ENCODE peak calls at places on chromosomes 13 and 19, in four cellular contexts. G, E, A and T are unnamed samples.

GRCh38 chr13:34655554-34655953 is 286.5 kb upstream of the NBEA start:
- DNase-seq in G (no peak), E (no peak), A (no peak), T (no peak)

GRCh38 chr19:8039231-8039630 is 13.3 kb upstream of the CCL25 start:
- DNase-seq in G (no peak), E (no peak), A (no peak), T (no peak)

GRCh38 chr13:44760434-44760833 is 184.3 kb upstream of the TSC22D1 start:
- DNase-seq in G (peak; percentile 50), E (no peak), A (no peak), T (no peak)

GRCh38 chr13:49466240-49466914 is 22.3 kb downstream of the SETDB2 start:
- DNase-seq in G (no peak), E (no peak), A (no peak), T (no peak)

GRCh38 chr19:47435883-47436417 is 16.6 kb upstream of the MEIS3 start:
- DNase-seq in G (no peak), E (no peak), A (no peak), T (no peak)

GRCh38 chr13:76822691-76823267 is 63.4 kb downstream of the KCTD12 start:
- DNase-seq in G (peak; percentile 51), E (peak; percentile 10), A (no peak), T (no peak)

GRCh38 chr13:112709825-112710783 is 20.3 kb downstream of the ATP11A start:
- DNase-seq in G (no peak), E (no peak), A (no peak), T (no peak)

GRCh38 chr13:40438999-40439797 is 227.2 kb downstream of the FOXO1 start:
- DNase-seq in G (no peak), E (no peak), A (no peak), T (no peak)

GRCh38 chr13:47499358-47500150 is 501.5 kb downstream of the SUCLA2 start:
- DNase-seq in G (peak; percentile 82), E (no peak), A (no peak), T (no peak)

GRCh38 chr13:27199691-27200090 is 28.1 kb upstream of the USP12 start:
- DNase-seq in G (no peak), E (no peak), A (no peak), T (no peak)

GRCh38 chr13:20230913-20231838 is 943 bp downstream of the GJB6 start:
- DNase-seq in G (no peak), E (no peak), A (no peak), T (no peak)

GRCh38 chr13:41311607-41312500 is 787 bp downstream of the NAA16 start:
- DNase-seq in G (peak; percentile 36), E (peak; percentile 6), A (peak; percentile 8), T (peak; percentile 28)

GRCh38 chr19:47618771-47619170 is 9.8 kb downstream of the BICRA start:
- DNase-seq in G (no peak), E (no peak), A (no peak), T (no peak)

GRCh38 chr13:48531416-48532145 is 1.3 kb downstream of the RCBTB2 start:
- DNase-seq in G (peak; percentile 1), E (no peak), A (no peak), T (no peak)

GRCh38 chr13:37546087-37546486 is 52.5 kb downstream of the POSTN start:
- DNase-seq in G (no peak), E (no peak), A (no peak), T (no peak)

GRCh38 chr13:57627663-57628062 is 3.9 kb upstream of the PCDH17 start:
- DNase-seq in G (peak; percentile 10), E (peak; percentile 20), A (no peak), T (no peak)

GRCh38 chr13:71874490-71874889 is 7.5 kb upstream of the DACH1 start:
- DNase-seq in G (no peak), E (no peak), A (no peak), T (no peak)

GRCh38 chr13:77981191-77981925 is 62.7 kb upstream of the EDNRB start:
- DNase-seq in G (peak; percentile 44), E (no peak), A (no peak), T (no peak)

GRCh38 chr19:4559569-4559968 is at the start of gene SEMA6B:
- DNase-seq in G (no peak), E (no peak), A (no peak), T (no peak)

GRCh38 chr19:38049105-38049649 is 142.2 kb downstream of the SIPA1L3 start:
- DNase-seq in G (no peak), E (no peak), A (no peak), T (no peak)

GRCh38 chr13:35512271-35512920 is 35.9 kb upstream of the MAB21L1 start:
- DNase-seq in G (peak; percentile 84), E (no peak), A (no peak), T (no peak)

GRCh38 chr19:14434157-14434501 is 1.0 kb downstream of the PKN1 start:
- DNase-seq in G (no peak), E (no peak), A (no peak), T (no peak)

GRCh38 chr13:73168226-73168992 is 109.6 kb downstream of the KLF5 start:
- DNase-seq in G (peak; percentile 91), E (no peak), A (no peak), T (no peak)

GRCh38 chr13:94444826-94445225 is 34.7 kb downstream of the DCT start:
- DNase-seq in G (no peak), E (no peak), A (no peak), T (no peak)

GRCh38 chr13:98478134-98479129 is 98.5 kb downstream of the STK24 start:
- DNase-seq in G (no peak), E (no peak), A (no peak), T (no peak)

GRCh38 chr19:29671393-29672076 is 6.3 kb downstream of the PLEKHF1 start:
- DNase-seq in G (peak; percentile 92), E (peak; percentile 56), A (peak; percentile 39), T (no peak)

GRCh38 chr19:29083863-29084262 is 129.1 kb downstream of the UQCRFS1 start:
- DNase-seq in G (no peak), E (no peak), A (no peak), T (no peak)

GRCh38 chr19:18500820-18501219 is 21.1 kb downstream of the ELL start:
- DNase-seq in G (no peak), E (no peak), A (peak; percentile 70), T (no peak)

GRCh38 chr13:30133554-30133912 is 173.8 kb downstream of the KATNAL1 start:
- DNase-seq in G (no peak), E (no peak), A (no peak), T (no peak)

GRCh38 chr13:26377038-26377437 is 123.1 kb downstream of the CDK8 start:
- DNase-seq in G (peak; percentile 11), E (peak; percentile 20), A (no peak), T (no peak)

GRCh38 chr13:45784755-45785675 is 66.5 kb downstream of the SIAH3 start:
- DNase-seq in G (peak; percentile 43), E (no peak), A (no peak), T (no peak)

GRCh38 chr13:79056706-79057105 is 349.3 kb downstream of the RBM26 start:
- DNase-seq in G (no peak), E (no peak), A (no peak), T (no peak)
- TF ChIP-seq CTCF in G (no peak), E (peak; percentile 10), A (no peak), T (no peak)

DNA sequence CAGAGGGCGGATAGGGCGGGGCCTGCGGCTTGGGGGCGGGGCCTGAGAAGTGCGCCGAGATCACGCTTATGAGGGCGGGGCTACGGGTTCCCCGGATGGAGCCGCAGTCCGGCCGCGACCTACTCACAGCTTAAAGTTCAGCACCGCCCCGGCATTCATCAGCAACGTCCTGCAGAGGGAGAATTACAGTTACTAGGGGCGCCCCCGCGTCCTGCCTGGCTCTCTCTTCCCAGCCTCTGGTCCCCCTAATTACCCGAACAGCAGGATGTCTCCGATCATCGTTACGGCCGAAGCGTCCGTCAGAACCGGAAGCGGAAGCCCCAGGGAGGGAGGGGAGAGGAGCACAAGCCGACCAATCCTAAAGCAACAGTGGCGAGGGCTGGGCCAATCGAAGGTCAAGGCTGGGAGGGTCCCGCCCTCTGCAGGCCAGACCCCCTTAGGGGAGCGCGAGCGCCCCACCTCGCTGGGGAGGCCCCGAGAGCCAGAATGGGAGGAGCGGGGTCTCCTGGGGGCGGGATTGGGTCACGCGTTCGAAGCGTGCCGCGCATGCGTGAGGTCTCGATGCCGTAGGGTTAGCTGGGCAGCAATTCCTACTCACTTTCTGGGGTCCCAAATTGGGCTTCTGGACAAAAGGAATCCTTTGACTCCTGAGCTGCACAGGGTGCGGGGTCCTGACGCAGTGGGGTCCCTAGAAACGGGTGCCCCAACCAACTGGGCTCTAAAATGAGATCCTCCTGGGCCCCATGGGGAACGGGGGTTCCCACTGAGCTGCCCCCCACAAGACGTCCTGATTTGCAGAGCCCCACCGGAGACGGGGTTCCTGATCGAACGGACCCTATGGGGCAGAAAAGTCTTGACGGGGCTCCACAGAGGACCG is at the start of gene SMIM7:
- DNase-seq in G (peak; percentile 97), E (peak; percentile 97), A (peak; percentile 90), T (peak; percentile 92)
- TF ChIP-seq CTCF in G (peak; percentile 58), E (peak; percentile 26), A (no peak), T (no peak)

GRCh38 chr19:17391371-17392151 is 2.4 kb downstream of the CCDC194 start:
- DNase-seq in G (no peak), E (no peak), A (no peak), T (no peak)
- TF ChIP-seq CTCF in G (no peak), E (no peak), A (peak; percentile 11), T (no peak)

GRCh38 chr19:6354098-6354674 is 7.1 kb upstream of the CLPP start:
- DNase-seq in G (no peak), E (no peak), A (no peak), T (no peak)
- TF ChIP-seq CTCF in G (peak; percentile 62), E (peak; percentile 55), A (peak; percentile 41), T (peak; percentile 39)

DNA sequence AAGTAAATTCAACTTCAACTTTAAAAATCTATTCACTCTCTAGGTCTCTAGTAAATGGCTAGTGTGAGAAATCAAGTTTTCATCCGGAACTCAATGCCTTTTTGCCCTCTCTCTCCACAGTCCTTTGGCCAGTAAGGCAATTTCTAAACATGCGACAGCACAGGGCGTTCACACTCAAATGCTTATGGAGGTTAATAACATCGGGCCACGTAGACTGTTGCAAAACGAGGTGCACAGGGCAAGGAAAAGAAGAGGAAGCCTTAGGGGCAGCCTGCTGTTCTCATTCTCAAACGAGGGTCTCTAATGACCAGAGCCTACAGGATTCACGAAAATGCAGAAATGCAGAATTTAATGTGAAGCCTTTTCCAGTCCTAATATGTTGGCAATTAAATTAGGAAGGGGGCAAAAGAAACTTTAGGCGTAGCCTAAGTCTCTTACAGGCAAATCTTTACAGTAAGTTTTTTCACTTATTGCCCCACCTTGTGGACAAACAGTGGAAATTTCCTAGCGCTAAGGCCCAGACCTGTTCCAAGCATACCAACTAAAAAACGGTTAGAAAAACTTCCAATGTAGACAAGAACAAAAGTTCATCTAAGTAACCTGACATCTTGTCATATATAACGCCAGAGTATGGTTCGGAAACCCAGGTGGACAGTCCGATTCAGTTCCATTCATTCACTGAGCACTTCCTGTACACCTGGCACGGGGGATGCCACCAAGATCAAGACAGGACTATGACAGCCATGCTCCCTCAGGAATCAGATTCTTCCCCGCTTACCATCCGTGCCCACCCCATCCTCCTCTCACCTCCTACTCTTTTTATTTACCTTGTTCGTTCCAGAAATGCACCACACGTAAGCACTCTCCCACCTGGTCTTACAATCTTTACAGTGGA is 5.1 kb downstream of the ZAR1L start:
- DNase-seq in G (peak; percentile 38), E (peak; percentile 49), A (no peak), T (no peak)
- TF ChIP-seq CTCF in G (peak; percentile 77), E (peak; percentile 63), A (peak; percentile 86), T (peak; percentile 85)

DNA sequence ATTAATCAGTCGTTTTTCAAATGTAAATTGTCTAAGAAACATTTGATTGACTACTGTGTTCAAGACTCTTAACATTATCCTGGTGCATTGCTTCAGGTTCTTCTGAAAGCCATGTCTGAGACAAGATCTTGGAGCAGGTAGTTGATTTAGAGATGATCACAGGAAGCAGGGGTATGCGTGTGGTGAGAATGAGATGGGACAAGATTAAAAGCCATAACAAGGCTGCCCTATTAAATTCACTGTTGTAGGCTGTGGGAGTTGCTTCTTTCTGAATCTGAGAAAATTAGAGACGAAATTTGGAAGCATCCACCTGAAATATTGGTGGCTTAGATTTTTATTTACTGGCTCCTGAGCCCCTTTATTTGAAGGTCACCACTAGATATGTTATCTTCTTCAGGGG is 687.4 kb upstream of the SLITRK6 start:
- DNase-seq in G (no peak), E (no peak), A (no peak), T (no peak)
- TF ChIP-seq CTCF in G (no peak), E (no peak), A (no peak), T (no peak)